ENCODE peak calls at places on chromosomes 12 and 14, in six cellular contexts. A is breast epithelium, P is neural progenitor cell, T is right lobe of liver, F is kidney, N is WERI-Rb-1. V is an unnamed sample.

GRCh38 chr14:85241022-85241880 is 288.7 kb upstream of the FLRT2 start:
- DNase-seq in A (no peak), P (peak), T (no peak), F (no peak), N (no peak), V (no peak)

GRCh38 chr12:58425481-58426392 is 484.4 kb downstream of the ATP23 start:
- DNase-seq in A (no peak), P (peak), T (no peak), F (peak), N (no peak), V (no peak)

GRCh38 chr12:30796891-30797371 is 42.2 kb upstream of the CAPRIN2 start:
- DNase-seq in A (no peak), P (peak), T (no peak), F (peak), N (peak), V (no peak)

GRCh38 chr12:68899251-68899771 is 33.7 kb downstream of the CPM start:
- DNase-seq in A (no peak), P (no peak), T (peak), F (peak), N (no peak), V (peak)

GRCh38 chr14:54577977-54578376 is 11.0 kb downstream of the SAMD4A start:
- DNase-seq in A (no peak), P (no peak), T (no peak), F (no peak), N (no peak), V (no peak)

GRCh38 chr12:1443421-1444141 is 150.8 kb downstream of the FBXL14 start:
- DNase-seq in A (peak), P (no peak), T (no peak), F (no peak), N (no peak), V (no peak)

GRCh38 chr12:54298904-54299303 is 1.9 kb downstream of the NFE2 start:
- DNase-seq in A (no peak), P (no peak), T (no peak), F (no peak), N (no peak), V (no peak)

GRCh38 chr14:79510659-79511058 is 700.6 kb downstream of the DIO2 start:
- DNase-seq in A (no peak), P (no peak), T (no peak), F (no peak), N (no peak), V (no peak)

GRCh38 chr12:128654462-128654861 is 169.3 kb downstream of the SLC15A4 start:
- DNase-seq in A (no peak), P (no peak), T (no peak), F (no peak), N (no peak), V (no peak)

GRCh38 chr12:78566461-78566860 is 298.1 kb upstream of the SYT1 start:
- DNase-seq in A (no peak), P (no peak), T (no peak), F (no peak), N (no peak), V (no peak)

GRCh38 chr14:68630611-68631013 is 162.3 kb downstream of the ZFP36L1 start:
- DNase-seq in A (peak), P (no peak), T (no peak), F (no peak), N (no peak), V (no peak)

DNA sequence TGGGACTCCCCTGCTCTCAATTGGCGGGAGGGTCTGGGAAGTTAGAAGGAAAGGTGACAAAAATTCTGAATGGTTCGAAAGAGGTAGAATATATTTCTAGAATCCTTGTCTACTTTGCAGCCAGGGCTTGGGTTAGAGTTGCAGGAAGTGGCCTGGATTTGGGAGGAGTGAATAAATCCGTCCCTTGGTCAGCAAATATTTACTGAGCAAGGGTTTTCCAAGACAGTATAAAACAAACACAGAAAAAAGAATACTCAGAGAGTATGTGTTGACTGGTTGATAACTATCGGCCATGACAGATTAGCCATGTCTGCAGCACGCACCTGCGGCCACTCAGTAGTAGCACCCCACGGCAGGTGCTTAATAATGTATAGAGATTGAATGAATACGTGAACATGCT is 3.5 kb downstream of the LAG3 start:
- DNase-seq in A (no peak), P (no peak), T (no peak), F (no peak), N (no peak), V (no peak)
- H3K4me3 ChIP-seq in A (no peak), P (no peak), T (no peak), F (no peak), N (no peak), V (no peak)

GRCh38 chr12:121452356-121453021 is 52.6 kb downstream of the RNF34 start:
- DNase-seq in A (peak), P (no peak), T (peak), F (peak), N (no peak), V (no peak)

GRCh38 chr12:121451931-121452330 is 52.0 kb downstream of the RNF34 start:
- DNase-seq in A (no peak), P (no peak), T (no peak), F (peak), N (no peak), V (no peak)

GRCh38 chr12:121454921-121455320 is 55.0 kb downstream of the RNF34 start:
- DNase-seq in A (no peak), P (no peak), T (no peak), F (no peak), N (no peak), V (no peak)

GRCh38 chr12:121453022-121453360 is 53.1 kb downstream of the RNF34 start:
- DNase-seq in A (no peak), P (no peak), T (no peak), F (peak), N (no peak), V (no peak)

DNA sequence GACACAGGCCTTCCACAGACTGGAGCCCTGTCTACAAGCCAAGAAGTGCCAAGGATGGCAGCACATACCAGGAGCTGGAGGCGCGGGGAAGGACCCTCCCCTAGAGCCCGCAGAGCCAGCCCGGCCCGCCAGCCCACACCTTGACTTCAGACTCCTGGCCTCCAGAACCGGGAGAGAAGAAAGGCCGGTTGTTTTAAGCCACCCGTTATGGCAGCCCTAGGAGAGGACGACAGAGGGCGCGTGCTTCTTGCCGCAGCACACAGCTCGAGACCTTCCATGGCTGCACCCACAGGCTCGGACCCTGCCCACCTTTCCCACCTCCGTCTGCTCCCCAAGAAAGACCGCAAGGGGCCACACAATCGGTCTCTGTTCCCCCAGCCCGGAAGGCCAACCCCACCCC is 53.7 kb downstream of the RNF34 start:
- DNase-seq in A (no peak), P (no peak), T (no peak), F (peak), N (no peak), V (no peak)
- H3K27ac ChIP-seq in A (peak), P (no peak), T (no peak), F (no peak), N (no peak), V (no peak)

DNA sequence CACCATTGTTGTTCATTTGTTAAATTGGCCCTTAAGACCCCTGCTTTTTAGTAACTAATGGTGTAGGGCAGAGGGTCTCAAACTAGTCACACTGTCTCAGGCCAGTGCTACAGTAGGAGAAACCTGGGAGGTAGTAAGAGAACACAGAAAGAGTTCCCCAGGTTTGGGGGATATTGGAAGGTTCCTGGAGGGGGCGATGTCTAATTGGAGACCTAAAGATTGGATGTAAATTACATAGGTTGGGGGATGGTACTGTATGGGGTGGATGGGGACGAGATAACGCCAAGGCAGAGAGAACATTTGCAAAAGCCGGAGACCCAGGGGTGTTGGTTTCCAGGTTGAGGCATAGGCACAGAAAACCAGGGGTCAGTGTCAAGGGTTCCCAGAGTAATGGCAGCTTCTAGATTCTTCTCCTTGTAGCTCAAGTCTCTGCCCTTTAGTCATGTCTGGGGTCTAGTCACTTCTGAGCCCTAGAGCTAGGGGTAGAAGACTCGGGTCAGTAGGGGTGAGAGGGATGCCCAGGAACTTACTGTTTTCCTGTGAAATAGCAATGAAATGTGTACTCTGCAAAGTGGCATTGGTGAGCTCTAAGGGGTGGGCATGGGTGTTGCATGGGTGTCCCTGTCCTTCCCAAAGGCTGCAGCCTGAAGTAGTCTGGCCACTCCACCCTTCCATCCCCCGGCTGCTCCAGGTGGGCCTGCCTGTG is 21.8 kb downstream of the PLEKHG3 start:
- DNase-seq in A (no peak), P (no peak), T (no peak), F (no peak), N (no peak), V (no peak)
- TF ChIP-seq CTCF in A (no peak), P (peak), T (no peak), F (no peak), N (no peak), V (no peak)

GRCh38 chr14:102215522-102216250 is 76.0 kb downstream of the WDR20 start:
- DNase-seq in A (no peak), P (no peak), T (no peak), F (no peak), N (no peak), V (no peak)
- H3K4me3 ChIP-seq in A (no peak), P (no peak), T (no peak), F (no peak), N (no peak), V (no peak)

DNA sequence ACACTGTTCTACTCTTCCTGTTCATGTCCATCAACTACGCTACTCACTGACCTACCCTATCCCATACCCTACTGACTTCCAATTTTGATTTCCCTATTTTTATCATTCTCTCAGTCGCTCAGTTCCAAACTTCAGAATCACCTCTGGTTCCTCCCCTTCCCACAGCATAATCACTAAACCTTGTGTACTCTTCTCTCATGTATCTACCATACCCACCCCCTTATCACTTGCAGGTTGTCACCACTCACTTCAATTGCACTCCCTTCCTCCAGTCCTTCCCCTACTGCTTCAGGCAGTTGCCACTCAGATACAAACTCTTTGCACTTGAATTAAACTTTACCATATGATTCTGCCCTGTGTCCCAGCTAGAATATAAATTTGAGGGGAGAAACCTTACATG is 6.3 kb downstream of the RACGAP1 start:
- DNase-seq in A (no peak), P (no peak), T (no peak), F (no peak), N (no peak), V (no peak)
- H3K27ac ChIP-seq in A (no peak), P (no peak), T (no peak), F (no peak), N (no peak), V (no peak)

DNA sequence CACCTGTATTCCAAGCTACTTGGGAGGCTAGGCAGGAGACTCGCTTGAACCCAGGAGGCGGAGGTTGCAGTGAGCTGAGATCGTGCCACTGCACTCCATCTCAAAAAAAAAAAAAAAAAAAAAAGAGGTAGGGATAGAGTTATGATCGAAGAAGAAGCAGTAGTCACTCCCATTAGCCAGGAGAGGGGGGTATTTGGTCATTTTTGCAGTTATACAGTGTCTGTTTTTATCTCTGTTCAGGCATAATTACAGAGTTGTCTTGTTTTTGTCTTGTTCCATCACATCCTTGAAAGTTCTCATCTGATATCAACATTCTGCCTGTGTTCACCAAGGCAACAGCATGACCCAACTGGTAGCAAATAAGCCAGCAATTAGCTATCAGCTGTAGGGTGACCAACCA is 98.5 kb upstream of the TMPO start:
- DNase-seq in A (no peak), P (no peak), T (no peak), F (no peak), N (no peak), V (no peak)
- TF ChIP-seq CTCF in A (peak), P (peak), T (no peak), F (no peak), N (peak), V (no peak)

GRCh38 chr12:63889236-63889635 is 44.7 kb downstream of the SRGAP1 start:
- DNase-seq in A (no peak), P (no peak), T (no peak), F (no peak), N (no peak), V (no peak)

GRCh38 chr12:63880742-63881141 is 36.2 kb downstream of the SRGAP1 start:
- DNase-seq in A (no peak), P (no peak), T (no peak), F (no peak), N (no peak), V (no peak)

GRCh38 chr12:63882844-63883243 is 38.3 kb downstream of the SRGAP1 start:
- DNase-seq in A (no peak), P (peak), T (no peak), F (no peak), N (peak), V (no peak)

GRCh38 chr12:63889721-63890509 is 45.4 kb downstream of the SRGAP1 start:
- DNase-seq in A (no peak), P (no peak), T (peak), F (no peak), N (no peak), V (no peak)

DNA sequence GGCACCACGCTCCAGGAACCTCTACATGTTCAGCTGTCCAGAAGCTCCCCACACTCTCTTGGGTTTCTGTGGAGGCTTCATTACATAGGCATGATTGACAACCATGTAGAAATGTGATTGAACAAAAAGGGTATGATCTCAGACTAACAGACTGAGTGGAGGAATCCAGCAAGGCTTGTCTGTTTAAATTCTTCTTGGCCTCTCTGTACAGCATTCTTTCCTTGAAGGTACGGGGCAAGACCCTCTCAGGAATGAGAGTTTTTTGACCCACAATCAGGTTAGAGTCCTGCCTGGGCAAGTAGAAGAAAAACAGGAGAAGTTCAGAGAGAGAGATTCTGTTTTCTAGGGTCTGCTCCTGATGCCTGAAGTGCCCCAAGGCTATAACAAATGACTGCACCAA is 40.9 kb downstream of the SRGAP1 start:
- DNase-seq in A (no peak), P (no peak), T (no peak), F (no peak), N (no peak), V (no peak)
- H3K4me3 ChIP-seq in A (no peak), P (no peak), T (no peak), F (no peak), N (no peak), V (no peak)

GRCh38 chr12:124743479-124744272 is 120.0 kb downstream of the SCARB1 start:
- DNase-seq in A (no peak), P (no peak), T (no peak), F (no peak), N (no peak), V (no peak)
- H3K27ac ChIP-seq in A (peak), P (no peak), T (no peak), F (no peak), N (no peak), V (no peak)

GRCh38 chr14:31968912-31969311 is 108.2 kb upstream of the ARHGAP5 start:
- DNase-seq in A (no peak), P (no peak), T (no peak), F (no peak), N (no peak), V (no peak)
- TF ChIP-seq CTCF in A (no peak), P (no peak), T (no peak), F (no peak), N (no peak), V (no peak)

DNA sequence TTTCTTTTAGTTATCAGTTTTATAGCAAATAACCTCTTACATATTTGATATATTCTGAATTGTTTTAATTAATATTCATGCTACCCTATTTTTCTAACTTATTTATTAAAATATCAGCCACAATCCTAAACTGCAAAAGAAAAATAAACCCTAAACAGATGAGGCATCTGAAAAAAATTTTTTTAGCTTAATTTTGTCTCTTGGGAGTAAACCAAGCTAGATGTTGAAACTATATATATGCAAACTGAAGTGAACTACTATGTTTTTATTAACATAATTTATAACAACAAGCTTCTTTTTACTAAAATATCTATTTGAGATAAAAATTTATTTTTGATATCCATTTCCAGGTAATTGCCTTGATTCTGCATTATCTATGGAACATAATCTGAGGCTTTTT is 87.6 kb downstream of the PTPRQ start:
- DNase-seq in A (no peak), P (no peak), T (no peak), F (no peak), N (no peak), V (no peak)
- H3K4me3 ChIP-seq in A (no peak), P (no peak), T (no peak), F (no peak), N (no peak), V (no peak)